ENCODE peak calls at places on chromosomes 7 and 10, in ten cellular contexts. E, Y, F, X, Z, G, O, M, I and V are unnamed samples.

GRCh38 chr7:128003787-128004186 is 27.4 kb downstream of the LRRC4 start:
- DNase-seq in E (no peak), Y (no peak), F (no peak), X (no peak), Z (no peak), G (no peak), O (no peak), M (no peak), I (no peak), V (no peak)

GRCh38 chr10:45602082-45602730 is 70.4 kb downstream of the ZFAND4 start:
- DNase-seq in E (no peak), Y (no peak), F (no peak), X (no peak), Z (no peak), G (no peak), O (peak; percentile 75), M (no peak), I (no peak), V (no peak)

GRCh38 chr7:157990226-157990877 is 597.3 kb downstream of the PTPRN2 start:
- DNase-seq in E (no peak), Y (no peak), F (no peak), X (no peak), Z (no peak), G (no peak), O (no peak), M (no peak), I (no peak), V (no peak)

GRCh38 chr10:61140765-61141392 is 196.9 kb upstream of the RHOBTB1 start:
- DNase-seq in E (no peak), Y (peak; percentile 33), F (no peak), X (no peak), Z (no peak), G (peak; percentile 57), O (peak; percentile 77), M (peak; percentile 59), I (peak; percentile 69), V (peak; percentile 37)

GRCh38 chr7:27096756-27097514 is 1.1 kb upstream of the HOXA1 start:
- DNase-seq in E (no peak), Y (no peak), F (no peak), X (peak; percentile 52), Z (peak; percentile 69), G (no peak), O (peak; percentile 64), M (no peak), I (no peak), V (no peak)

GRCh38 chr10:70087641-70088040 is 35.0 kb downstream of the MACROH2A2 start:
- DNase-seq in E (no peak), Y (no peak), F (no peak), X (no peak), Z (no peak), G (no peak), O (no peak), M (no peak), I (no peak), V (no peak)

GRCh38 chr10:112689327-112689726 is 242.3 kb downstream of the VTI1A start:
- DNase-seq in E (no peak), Y (peak; percentile 21), F (no peak), X (peak; percentile 23), Z (no peak), G (peak; percentile 10), O (peak; percentile 5), M (peak; percentile 5), I (peak; percentile 63), V (no peak)

GRCh38 chr7:157861551-157861950 is 524.7 kb downstream of the DNAJB6 start:
- DNase-seq in E (no peak), Y (no peak), F (no peak), X (no peak), Z (no peak), G (no peak), O (no peak), M (no peak), I (no peak), V (no peak)

GRCh38 chr7:27191716-27192545 is 6.9 kb upstream of the HOXA11 start:
- DNase-seq in E (peak; percentile 80), Y (no peak), F (peak; percentile 26), X (peak; percentile 48), Z (peak; percentile 53), G (no peak), O (no peak), M (no peak), I (no peak), V (peak; percentile 24)

DNA sequence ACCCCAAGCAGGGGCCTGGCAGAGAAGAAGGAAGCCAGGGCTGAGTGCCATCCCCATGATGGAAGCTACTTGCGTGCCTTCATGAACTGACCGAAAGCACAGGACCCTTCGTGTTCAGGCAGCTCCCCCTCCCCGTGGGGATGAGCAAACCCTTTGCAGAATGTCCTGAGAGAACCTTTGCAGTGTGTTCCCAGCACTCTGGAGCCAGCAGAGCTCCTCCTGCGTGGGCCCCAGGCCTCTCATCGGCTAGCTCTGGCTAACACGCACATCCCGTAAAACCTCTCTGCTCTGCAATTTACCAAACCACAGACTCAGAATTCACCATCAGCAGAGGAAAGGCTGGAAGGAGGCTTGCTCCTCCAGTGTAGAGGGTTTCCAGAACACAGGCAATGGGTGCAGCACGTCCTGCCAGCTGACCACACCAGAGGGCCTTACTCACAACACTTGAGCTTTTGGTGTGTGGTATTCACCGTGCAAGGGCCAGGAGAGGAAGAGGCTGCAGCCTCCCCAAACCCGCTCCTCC is 3.1 kb downstream of the SH3PXD2A start:
- DNase-seq in E (peak; percentile 82), Y (no peak), F (no peak), X (peak; percentile 30), Z (no peak), G (no peak), O (peak; percentile 52), M (peak; percentile 42), I (no peak), V (no peak)
- H3K4me3 ChIP-seq in E (peak overlapping the region; percentile 73), Y (no peak overlapping the region), F (no peak overlapping the region), X (no peak overlapping the region), Z (no peak overlapping the region), G (no peak overlapping the region), O (no peak overlapping the region), M (no peak overlapping the region), I (no peak overlapping the region), V (no peak overlapping the region)

GRCh38 chr10:37448161-37448560 is 322.8 kb downstream of the ANKRD30A start:
- DNase-seq in E (no peak), Y (no peak), F (no peak), X (no peak), Z (no peak), G (no peak), O (no peak), M (no peak), I (no peak), V (no peak)

GRCh38 chr10:37442882-37443281 is 317.5 kb downstream of the ANKRD30A start:
- DNase-seq in E (no peak), Y (no peak), F (no peak), X (no peak), Z (no peak), G (no peak), O (no peak), M (no peak), I (no peak), V (no peak)
- H3K9me3 ChIP-seq in E (no peaks in the 10 kb centered on the region), Y (peaks cover 2% of the 10 kb centered on the region), F (no peaks in the 10 kb centered on the region), X (no peaks in the 10 kb centered on the region), Z (no peaks in the 10 kb centered on the region), G (peaks cover under 1% of the 10 kb centered on the region), O (peaks cover 7% of the 10 kb centered on the region), M (no peaks in the 10 kb centered on the region), I (peaks cover 2% of the 10 kb centered on the region), V (no peaks in the 10 kb centered on the region)

GRCh38 chr10:13099666-13100348 is at the start of gene OPTN:
- DNase-seq in E (peak; percentile 90), Y (peak; percentile 88), F (peak; percentile 69), X (peak; percentile 84), Z (peak; percentile 92), G (peak; percentile 64), O (peak; percentile 83), M (peak; percentile 80), I (peak; percentile 87), V (peak; percentile 74)
- TF ChIP-seq POLR2A in E (peak; percentile 70), Y (no peak), F (peak; percentile 79), X (peak; percentile 80), Z (peak; percentile 79), G (no peak), O (peak; percentile 69), M (peak; percentile 72), I (peak; percentile 30), V (no peak)

GRCh38 chr10:90887555-90887954 is 15.8 kb downstream of the RPP30 start:
- DNase-seq in E (no peak), Y (no peak), F (no peak), X (peak; percentile 45), Z (no peak), G (no peak), O (no peak), M (no peak), I (peak; percentile 24), V (peak; percentile 60)

GRCh38 chr10:90893190-90893589 is 21.4 kb downstream of the RPP30 start:
- DNase-seq in E (no peak), Y (no peak), F (no peak), X (no peak), Z (no peak), G (no peak), O (no peak), M (no peak), I (no peak), V (no peak)

GRCh38 chr10:90885176-90885575 is 13.4 kb downstream of the RPP30 start:
- DNase-seq in E (no peak), Y (no peak), F (no peak), X (no peak), Z (no peak), G (no peak), O (peak; percentile 85), M (no peak), I (no peak), V (no peak)

GRCh38 chr10:90888387-90888786 is 16.6 kb downstream of the RPP30 start:
- DNase-seq in E (no peak), Y (no peak), F (no peak), X (no peak), Z (no peak), G (no peak), O (no peak), M (no peak), I (no peak), V (peak; percentile 32)

GRCh38 chr10:90890347-90890746 is 18.6 kb downstream of the RPP30 start:
- DNase-seq in E (no peak), Y (no peak), F (no peak), X (no peak), Z (no peak), G (no peak), O (peak; percentile 61), M (no peak), I (no peak), V (no peak)
- H3K4me3 ChIP-seq in E (no peak overlapping the region), Y (no peak overlapping the region), F (no peak overlapping the region), X (no peak overlapping the region), Z (no peak overlapping the region), G (no peak overlapping the region), O (no peak overlapping the region), M (no peak overlapping the region), I (no peak overlapping the region), V (no peak overlapping the region)